ENCODE peak calls at places on chromosome 3, in seven cellular contexts. H, Q, J, M, N, Y and L are unnamed samples.

GRCh38 chr3:112755845-112756671 is 90.6 kb downstream of the CD200R1L start:
- DNase-seq in J (no peak), N (no peak), Q (no peak), H (no peak), M (no peak), Y (no peak), L (no peak)

GRCh38 chr3:9064853-9065252 is 101.6 kb upstream of the RAD18 start:
- DNase-seq in H (no peak), J (no peak), Y (no peak), N (no peak), Q (no peak), M (no peak), L (no peak)

GRCh38 chr3:30502742-30503073 is 103.7 kb upstream of the TGFBR2 start:
- DNase-seq in M (no peak), J (no peak), N (no peak), Y (no peak), Q (no peak), H (no peak), L (no peak)

GRCh38 chr3:72338942-72339749 is 509.1 kb downstream of the SHQ1 start:
- DNase-seq in H (no peak), N (no peak), Q (no peak), J (no peak), M (no peak), Y (no peak), L (no peak)

GRCh38 chr3:193391902-193392301 is 13.3 kb upstream of the ATP13A5 start:
- DNase-seq in J (no peak), N (no peak), Q (no peak), H (no peak), M (peak), Y (no peak), L (no peak)

GRCh38 chr3:6791161-6791560 is 69.8 kb upstream of the GRM7 start:
- DNase-seq in Y (no peak), Q (no peak), H (no peak), J (no peak), M (no peak), N (no peak), L (no peak)

GRCh38 chr3:65033577-65033976 is 345.8 kb upstream of the ADAMTS9 start:
- DNase-seq in J (no peak), Q (no peak), Y (no peak), H (no peak), M (no peak), N (no peak), L (no peak)

GRCh38 chr3:126017310-126017709 is 48.3 kb downstream of the ROPN1B start:
- DNase-seq in Y (no peak), M (no peak), H (no peak), J (no peak), N (no peak), Q (no peak), L (no peak)

GRCh38 chr3:16247282-16248058 is 17.3 kb downstream of the DPH3 start:
- DNase-seq in M (peak), Y (peak), Q (peak), N (peak), J (peak), H (peak), L (peak)

GRCh38 chr3:54374214-54374855 is 252.0 kb downstream of the CACNA2D3 start:
- DNase-seq in H (peak), M (peak), Q (no peak), N (no peak), J (no peak), Y (no peak), L (peak)

GRCh38 chr3:178618907-178619306 is 82.7 kb downstream of the KCNMB2 start:
- DNase-seq in N (no peak), H (no peak), Q (no peak), J (no peak), Y (no peak), M (no peak), L (no peak)

GRCh38 chr3:194255252-194256039 is 95.7 kb downstream of the CPN2 start:
- DNase-seq in H (no peak), N (no peak), M (no peak), Q (peak), J (no peak), Y (peak), L (peak)

GRCh38 chr3:113534365-113534764 is 2.0 kb downstream of the SIDT1 start:
- DNase-seq in Y (peak), M (no peak), H (no peak), J (no peak), Q (no peak), N (no peak), L (no peak)

GRCh38 chr3:186614597-186615483 is 2.0 kb downstream of the AHSG start:
- DNase-seq in Q (peak), J (no peak), H (peak), N (peak), Y (peak), M (peak), L (peak)

GRCh38 chr3:35664460-35664919 is 25.2 kb downstream of the ARPP21 start:
- DNase-seq in M (peak), Y (no peak), H (no peak), Q (no peak), N (no peak), J (no peak), L (no peak)

GRCh38 chr3:53978386-53978785 is 86.7 kb upstream of the SELENOK start:
- DNase-seq in H (no peak), J (no peak), M (no peak), Q (no peak), Y (no peak), N (no peak), L (no peak)

GRCh38 chr3:182490601-182491485 is 302.5 kb upstream of the ATP11B start:
- DNase-seq in H (peak), Q (no peak), M (peak), J (no peak), Y (no peak), N (no peak), L (no peak)

GRCh38 chr3:52794612-52795099 is at the start of gene ITIH3:
- DNase-seq in M (no peak), N (no peak), J (no peak), H (no peak), Y (no peak), Q (no peak), L (no peak)

GRCh38 chr3:126125781-126126251 is 41.9 kb upstream of the SLC41A3 start:
- DNase-seq in M (no peak), H (no peak), J (no peak), Q (no peak), Y (no peak), N (no peak), L (no peak)

GRCh38 chr3:31521468-31521867 is 11.3 kb upstream of the STT3B start:
- DNase-seq in M (no peak), Q (no peak), Y (no peak), J (no peak), N (no peak), H (no peak), L (no peak)

GRCh38 chr3:144052275-144052674 is 80.7 kb downstream of the DIPK2A start:
- DNase-seq in H (no peak), J (no peak), M (no peak), Q (no peak), Y (no peak), N (no peak), L (no peak)

GRCh38 chr3:133944641-133945441 is 49.2 kb upstream of the RAB6B start:
- DNase-seq in Q (no peak), Y (no peak), H (peak), J (no peak), N (peak), M (no peak), L (no peak)

GRCh38 chr3:127061641-127062040 is 78.7 kb downstream of the PLXNA1 start:
- DNase-seq in H (no peak), Q (no peak), Y (no peak), M (peak), N (peak), J (no peak), L (peak)

GRCh38 chr3:176159796-176160195 is 1037.5 kb downstream of the TBL1XR1 start:
- DNase-seq in J (no peak), N (no peak), Q (no peak), Y (no peak), H (no peak), M (no peak), L (no peak)

GRCh38 chr3:66997560-66998074 is 490 bp upstream of the KBTBD8 start:
- DNase-seq in J (no peak), Y (no peak), H (no peak), N (no peak), M (no peak), Q (no peak), L (no peak)

GRCh38 chr3:16715281-16715680 is 110.1 kb upstream of the DAZL start:
- DNase-seq in N (no peak), M (no peak), Y (no peak), H (no peak), J (no peak), Q (no peak), L (no peak)

GRCh38 chr3:89179355-89179997 is 72.1 kb downstream of the EPHA3 start:
- DNase-seq in N (no peak), M (no peak), Y (no peak), Q (no peak), J (no peak), H (peak), L (no peak)

GRCh38 chr3:44030690-44031344 is 210.9 kb upstream of the TOPAZ1 start:
- DNase-seq in H (no peak), N (no peak), Q (no peak), M (no peak), Y (no peak), J (no peak), L (no peak)

GRCh38 chr3:187012609-187013051 is 82.3 kb downstream of the ST6GAL1 start:
- DNase-seq in N (no peak), J (no peak), M (no peak), Q (no peak), H (no peak), Y (peak), L (peak)

GRCh38 chr3:53544357-53544756 is 49.9 kb downstream of the CACNA1D start:
- DNase-seq in Y (no peak), J (no peak), N (no peak), Q (no peak), M (no peak), H (no peak), L (no peak)

GRCh38 chr3:124401841-124402240 is 328.4 kb upstream of the UMPS start:
- DNase-seq in H (no peak), N (no peak), M (no peak), Y (no peak), J (no peak), Q (no peak), L (no peak)

GRCh38 chr3:190371152-190371551 is 16.8 kb upstream of the CLDN16 start:
- DNase-seq in H (no peak), M (no peak), N (no peak), Q (no peak), J (no peak), Y (no peak), L (no peak)

GRCh38 chr3:14991148-14991742 is 43.9 kb downstream of the NR2C2 start:
- DNase-seq in Q (no peak), J (no peak), M (no peak), H (no peak), N (no peak), Y (no peak), L (peak)

GRCh38 chr3:101903426-101903825 is 54.1 kb downstream of the NFKBIZ start:
- DNase-seq in J (no peak), N (no peak), M (no peak), Q (no peak), H (no peak), Y (no peak), L (no peak)

GRCh38 chr3:108079043-108079442 is 11.8 kb downstream of the CD47 start:
- DNase-seq in Y (no peak), M (no peak), H (no peak), N (no peak), J (no peak), Q (no peak), L (no peak)

GRCh38 chr3:135967867-135968266 is 2.3 kb downstream of the PPP2R3A start:
- DNase-seq in Q (no peak), J (no peak), N (no peak), M (no peak), Y (no peak), H (no peak), L (no peak)
- H3K4me3 ChIP-seq in Q (no peak), J (no peak), N (no peak), M (no peak), Y (no peak), H (no peak), L (no peak)

GRCh38 chr3:48130321-48130881 is 57.8 kb downstream of the CDC25A start:
- DNase-seq in N (peak), M (no peak), Q (no peak), H (no peak), Y (no peak), J (no peak), L (peak)
- H3K4me3 ChIP-seq in N (no peak), M (no peak), Q (no peak), H (no peak), Y (no peak), J (no peak), L (no peak)

DNA sequence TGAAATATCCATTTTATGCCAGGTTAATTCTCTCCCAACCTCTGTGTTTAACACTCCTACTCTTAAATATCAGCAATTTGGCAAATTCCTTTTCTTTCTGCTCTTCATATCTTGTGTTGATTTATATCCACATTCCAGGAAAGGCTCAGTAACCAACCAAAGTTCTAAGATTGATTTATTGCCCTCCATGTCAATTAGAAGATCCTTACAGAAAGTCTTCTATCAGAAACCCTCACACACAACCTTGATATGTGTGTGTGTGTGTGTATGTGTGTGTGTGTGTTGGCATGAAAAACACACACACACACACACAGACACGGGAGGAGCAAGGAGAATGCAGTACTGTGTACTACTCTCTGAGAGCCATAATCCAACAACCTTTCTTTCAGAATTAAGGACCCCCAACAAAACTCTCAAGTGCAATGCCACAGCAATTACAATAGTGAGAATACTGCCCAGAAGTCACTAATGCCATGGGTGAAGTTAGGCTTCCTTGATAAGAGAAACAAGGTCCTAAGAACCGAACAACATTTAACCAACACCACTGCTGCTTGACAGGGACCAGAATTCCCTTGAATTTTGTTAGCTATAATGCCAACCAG is 1.1 kb downstream of the LSAMP start:
- DNase-seq in Q (no peak), H (no peak), Y (no peak), J (no peak), M (no peak), N (no peak), L (no peak)
- H3K4me3 ChIP-seq in Q (no peak), H (peak), Y (no peak), J (no peak), M (peak), N (no peak), L (peak)

DNA sequence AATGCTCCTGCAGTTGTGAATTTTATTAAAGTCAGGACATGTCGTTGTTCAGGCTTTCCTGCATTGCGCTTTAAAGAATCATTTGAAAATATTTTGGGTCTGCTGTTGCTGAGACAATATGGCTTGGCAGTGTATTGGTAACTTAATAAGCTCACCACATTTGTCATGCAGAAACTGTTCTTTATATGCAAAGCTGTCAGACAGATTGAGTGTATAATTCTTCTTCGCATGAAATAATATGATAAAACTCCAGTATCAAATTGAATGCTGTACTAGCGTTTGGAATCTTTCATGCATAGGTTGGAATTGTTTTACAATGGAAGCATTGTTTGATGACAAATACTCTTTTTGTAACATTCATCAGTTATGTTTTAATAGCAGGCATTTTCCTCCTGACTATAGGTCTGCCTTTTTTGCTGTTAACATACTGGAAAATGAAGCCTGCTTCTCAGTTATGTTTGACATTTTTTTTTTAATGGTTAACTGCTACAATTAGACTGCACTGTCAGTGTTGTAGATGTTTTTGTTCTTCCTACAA is 53.9 kb downstream of the RBMS3 start:
- DNase-seq in Q (no peak), N (no peak), J (no peak), Y (no peak), H (no peak), M (no peak), L (no peak)
- H3K4me3 ChIP-seq in Q (no peak), N (no peak), J (no peak), Y (no peak), H (no peak), M (no peak), L (no peak)

DNA sequence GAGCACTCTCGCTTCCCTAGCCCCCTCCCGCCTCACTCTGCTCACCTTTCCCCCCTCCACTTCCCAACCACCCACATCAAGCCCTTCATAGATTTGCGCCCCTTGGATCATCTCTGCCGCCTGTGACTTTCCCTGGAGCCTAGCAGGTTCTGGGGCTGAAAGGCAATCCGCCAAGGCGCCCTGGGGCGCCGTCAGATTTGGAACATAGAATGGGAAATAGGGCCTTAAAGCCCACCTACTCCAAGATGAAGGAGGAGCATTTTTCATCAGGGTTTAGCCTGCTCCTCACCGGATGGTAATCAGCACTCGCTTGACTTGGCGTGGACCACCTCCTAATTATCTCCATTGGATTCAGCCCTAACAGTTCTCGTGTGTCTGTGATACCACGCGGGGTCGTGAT is 1.3 kb downstream of the CPNE4 start:
- DNase-seq in Q (no peak), N (no peak), M (peak), Y (no peak), H (no peak), J (no peak), L (peak)
- H3K4me3 ChIP-seq in Q (no peak), N (no peak), M (peak), Y (no peak), H (peak), J (no peak), L (peak)

GRCh38 chr3:62032738-62033137 is 340.6 kb downstream of the FEZF2 start:
- DNase-seq in Y (no peak), Q (no peak), J (no peak), M (no peak), H (no peak), N (no peak), L (no peak)

GRCh38 chr3:62027231-62027630 is 346.1 kb downstream of the FEZF2 start:
- DNase-seq in Y (no peak), Q (no peak), H (no peak), M (peak), N (no peak), J (no peak), L (no peak)

GRCh38 chr3:62028236-62028635 is 345.1 kb downstream of the FEZF2 start:
- DNase-seq in Q (no peak), H (no peak), M (no peak), Y (no peak), J (no peak), N (no peak), L (no peak)

GRCh38 chr3:62024882-62025281 is 348.5 kb downstream of the FEZF2 start:
- DNase-seq in M (no peak), N (no peak), Y (no peak), J (no peak), Q (no peak), H (no peak), L (no peak)

GRCh38 chr3:62027796-62028195 is 345.6 kb downstream of the FEZF2 start:
- DNase-seq in N (no peak), Y (no peak), Q (no peak), H (no peak), M (no peak), J (no peak), L (no peak)
- H3K4me3 ChIP-seq in N (no peak), Y (no peak), Q (no peak), H (no peak), M (no peak), J (no peak), L (no peak)

GRCh38 chr3:195539479-195539878 is 3.6 kb downstream of the PPP1R2 start:
- DNase-seq in Q (no peak), Y (no peak), N (no peak), M (no peak), J (no peak), H (no peak), L (no peak)
- H3K4me3 ChIP-seq in Q (peak), Y (peak), N (no peak), M (no peak), J (no peak), H (no peak), L (no peak)

GRCh38 chr3:173584093-173584833 is 186.7 kb downstream of the NLGN1 start:
- DNase-seq in H (no peak), Q (no peak), M (peak), J (no peak), Y (no peak), N (no peak), L (peak)
- H3K4me3 ChIP-seq in H (peak), Q (no peak), M (peak), J (no peak), Y (no peak), N (no peak), L (peak)

DNA sequence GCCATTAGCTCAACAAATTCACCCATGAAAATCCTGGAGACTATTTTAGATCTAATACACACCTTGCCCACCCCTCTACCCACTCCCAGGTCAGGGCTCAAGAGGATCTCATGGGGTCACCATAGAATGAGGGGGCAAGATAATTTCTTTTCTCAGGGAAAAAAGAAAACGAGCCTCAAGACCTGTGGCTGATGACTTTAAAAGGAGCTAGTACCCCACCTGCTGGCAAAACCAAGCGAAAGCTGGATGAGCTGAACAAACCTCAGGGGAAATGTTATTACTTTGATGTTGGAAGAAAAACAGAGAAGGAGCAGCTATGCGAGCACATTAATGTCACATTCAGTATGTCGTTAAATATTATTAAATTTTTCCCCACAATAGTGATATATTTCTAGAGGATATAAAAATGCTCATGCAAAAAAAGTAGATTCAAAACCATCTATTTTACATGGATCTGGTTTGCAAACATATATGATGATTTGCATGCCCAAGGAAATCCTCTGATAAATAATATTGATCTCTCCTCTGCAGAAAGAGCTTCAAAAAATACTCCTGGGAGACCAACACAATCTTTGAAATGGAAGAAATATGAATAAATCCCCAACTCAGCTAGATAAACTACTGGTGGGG is 37.7 kb downstream of the PLD1 start:
- DNase-seq in H (peak), J (no peak), Y (peak), N (no peak), M (peak), Q (peak), L (peak)
- H3K4me3 ChIP-seq in H (no peak), J (no peak), Y (no peak), N (no peak), M (no peak), Q (no peak), L (no peak)

GRCh38 chr3:48467110-48467454 is 20.5 kb downstream of the ATRIP start:
- DNase-seq in N (no peak), Y (no peak), M (no peak), Q (no peak), H (no peak), J (no peak), L (peak)
- H3K4me3 ChIP-seq in N (peak), Y (peak), M (no peak), Q (peak), H (peak), J (peak), L (no peak)